ENCODE peak calls at places on chromosomes 11 and 22, in nine cellular contexts. One of them, this sample, is unnamed.

GRCh38 chr11:69839516-69839915 is 20.3 kb upstream of the FGF3 start:
- DNase-seq in GM19239: no peak
- DNase-seq in lower leg skin: peak; percentile 46
- DNase-seq in T-helper 9 cell: no peak
- DNase-seq in epithelial cell of esophagus: no peak
- DNase-seq in HCEC 1CT: no peak
- DNase-seq in psoas muscle: no peak
- DNase-seq in astrocyte of the cerebellum: no peak
- DNase-seq in bronchial epithelial cell: no peak
- DNase-seq in this sample: no peak

GRCh38 chr22:19879248-19879575 is 24.5 kb upstream of the GNB1L start:
- DNase-seq in GM19239: no peak
- DNase-seq in lower leg skin: peak; percentile 78
- DNase-seq in T-helper 9 cell: no peak
- DNase-seq in epithelial cell of esophagus: no peak
- DNase-seq in HCEC 1CT: no peak
- DNase-seq in psoas muscle: no peak
- DNase-seq in astrocyte of the cerebellum: no peak
- DNase-seq in bronchial epithelial cell: no peak
- DNase-seq in this sample: no peak

GRCh38 chr11:70244698-70245097 is 25.8 kb upstream of the PPFIA1 start:
- DNase-seq in GM19239: no peak
- DNase-seq in lower leg skin: no peak
- DNase-seq in T-helper 9 cell: no peak
- DNase-seq in epithelial cell of esophagus: no peak
- DNase-seq in HCEC 1CT: peak; percentile 65
- DNase-seq in psoas muscle: peak; percentile 28
- DNase-seq in astrocyte of the cerebellum: peak; percentile 60
- DNase-seq in bronchial epithelial cell: no peak
- DNase-seq in this sample: peak; percentile 84

GRCh38 chr11:75793966-75794365 is 21.0 kb upstream of the UVRAG start:
- DNase-seq in GM19239: no peak
- DNase-seq in lower leg skin: no peak
- DNase-seq in T-helper 9 cell: no peak
- DNase-seq in epithelial cell of esophagus: no peak
- DNase-seq in HCEC 1CT: no peak
- DNase-seq in psoas muscle: no peak
- DNase-seq in astrocyte of the cerebellum: no peak
- DNase-seq in bronchial epithelial cell: no peak
- DNase-seq in this sample: no peak

GRCh38 chr22:43011079-43011478 is 3.9 kb downstream of the PACSIN2 start:
- DNase-seq in GM19239: no peak
- DNase-seq in lower leg skin: no peak
- DNase-seq in T-helper 9 cell: no peak
- DNase-seq in epithelial cell of esophagus: no peak
- DNase-seq in HCEC 1CT: no peak
- DNase-seq in psoas muscle: no peak
- DNase-seq in astrocyte of the cerebellum: no peak
- DNase-seq in bronchial epithelial cell: no peak
- DNase-seq in this sample: no peak

GRCh38 chr11:58394195-58394594 is 12.5 kb downstream of the OR5B3 start:
- DNase-seq in GM19239: no peak
- DNase-seq in lower leg skin: no peak
- DNase-seq in T-helper 9 cell: no peak
- DNase-seq in epithelial cell of esophagus: peak; percentile 73
- DNase-seq in HCEC 1CT: peak; percentile 94
- DNase-seq in psoas muscle: no peak
- DNase-seq in astrocyte of the cerebellum: no peak
- DNase-seq in bronchial epithelial cell: peak; percentile 85
- DNase-seq in this sample: peak; percentile 49

GRCh38 chr22:37427711-37428635 is 694 bp upstream of the ELFN2 start:
- DNase-seq in GM19239: no peak
- DNase-seq in lower leg skin: no peak
- DNase-seq in T-helper 9 cell: no peak
- DNase-seq in epithelial cell of esophagus: no peak
- DNase-seq in HCEC 1CT: no peak
- DNase-seq in psoas muscle: no peak
- DNase-seq in astrocyte of the cerebellum: no peak
- DNase-seq in bronchial epithelial cell: no peak
- DNase-seq in this sample: no peak

GRCh38 chr11:11701070-11701469 is 79.3 kb upstream of the GALNT18 start:
- DNase-seq in GM19239: no peak
- DNase-seq in lower leg skin: no peak
- DNase-seq in T-helper 9 cell: no peak
- DNase-seq in epithelial cell of esophagus: peak; percentile 45
- DNase-seq in HCEC 1CT: peak; percentile 48
- DNase-seq in psoas muscle: no peak
- DNase-seq in astrocyte of the cerebellum: no peak
- DNase-seq in bronchial epithelial cell: no peak
- DNase-seq in this sample: peak; percentile 60

GRCh38 chr11:75344761-75345454 is 6.6 kb downstream of the ARRB1 start:
- DNase-seq in GM19239: no peak
- DNase-seq in lower leg skin: no peak
- DNase-seq in T-helper 9 cell: no peak
- DNase-seq in epithelial cell of esophagus: no peak
- DNase-seq in HCEC 1CT: no peak
- DNase-seq in psoas muscle: no peak
- DNase-seq in astrocyte of the cerebellum: no peak
- DNase-seq in bronchial epithelial cell: peak; percentile 32
- DNase-seq in this sample: no peak

GRCh38 chr22:45444168-45444567 is 30.7 kb downstream of the RIBC2 start:
- DNase-seq in GM19239: no peak
- DNase-seq in lower leg skin: no peak
- DNase-seq in T-helper 9 cell: no peak
- DNase-seq in epithelial cell of esophagus: no peak
- DNase-seq in HCEC 1CT: no peak
- DNase-seq in psoas muscle: no peak
- DNase-seq in astrocyte of the cerebellum: no peak
- DNase-seq in bronchial epithelial cell: no peak
- DNase-seq in this sample: no peak

GRCh38 chr11:132894598-132894997 is 637.7 kb downstream of the OPCML start:
- DNase-seq in GM19239: no peak
- DNase-seq in lower leg skin: no peak
- DNase-seq in T-helper 9 cell: no peak
- DNase-seq in epithelial cell of esophagus: no peak
- DNase-seq in HCEC 1CT: no peak
- DNase-seq in psoas muscle: no peak
- DNase-seq in astrocyte of the cerebellum: no peak
- DNase-seq in bronchial epithelial cell: no peak
- DNase-seq in this sample: no peak

GRCh38 chr11:12171921-12172320 is 61.5 kb downstream of the MICAL2 start:
- DNase-seq in GM19239: no peak
- DNase-seq in lower leg skin: peak; percentile 34
- DNase-seq in T-helper 9 cell: no peak
- DNase-seq in epithelial cell of esophagus: no peak
- DNase-seq in HCEC 1CT: no peak
- DNase-seq in psoas muscle: no peak
- DNase-seq in astrocyte of the cerebellum: no peak
- DNase-seq in bronchial epithelial cell: no peak
- DNase-seq in this sample: no peak

GRCh38 chr11:32079511-32079910 is 11.4 kb upstream of the RCN1 start:
- DNase-seq in GM19239: no peak
- DNase-seq in lower leg skin: no peak
- DNase-seq in T-helper 9 cell: no peak
- DNase-seq in epithelial cell of esophagus: no peak
- DNase-seq in HCEC 1CT: no peak
- DNase-seq in psoas muscle: no peak
- DNase-seq in astrocyte of the cerebellum: no peak
- DNase-seq in bronchial epithelial cell: no peak
- DNase-seq in this sample: no peak

GRCh38 chr22:23183107-23183698 is 2.9 kb downstream of the BCR start:
- DNase-seq in GM19239: no peak
- DNase-seq in lower leg skin: no peak
- DNase-seq in T-helper 9 cell: no peak
- DNase-seq in epithelial cell of esophagus: peak; percentile 63
- DNase-seq in HCEC 1CT: no peak
- DNase-seq in psoas muscle: no peak
- DNase-seq in astrocyte of the cerebellum: peak; percentile 36
- DNase-seq in bronchial epithelial cell: peak; percentile 51
- DNase-seq in this sample: peak; percentile 47

GRCh38 chr11:117479372-117479771 is 151.7 kb downstream of the CEP164 start:
- DNase-seq in GM19239: peak; percentile 39
- DNase-seq in lower leg skin: no peak
- DNase-seq in T-helper 9 cell: no peak
- DNase-seq in epithelial cell of esophagus: no peak
- DNase-seq in HCEC 1CT: no peak
- DNase-seq in psoas muscle: no peak
- DNase-seq in astrocyte of the cerebellum: no peak
- DNase-seq in bronchial epithelial cell: no peak
- DNase-seq in this sample: no peak

GRCh38 chr11:70246196-70246595 is 24.3 kb upstream of the PPFIA1 start:
- DNase-seq in GM19239: no peak
- DNase-seq in lower leg skin: no peak
- DNase-seq in T-helper 9 cell: no peak
- DNase-seq in epithelial cell of esophagus: no peak
- DNase-seq in HCEC 1CT: no peak
- DNase-seq in psoas muscle: no peak
- DNase-seq in astrocyte of the cerebellum: no peak
- DNase-seq in bronchial epithelial cell: peak; percentile 12
- DNase-seq in this sample: no peak

GRCh38 chr11:19392321-19392720 is 151.6 kb upstream of the E2F8 start:
- DNase-seq in GM19239: no peak
- DNase-seq in lower leg skin: peak; percentile 56
- DNase-seq in T-helper 9 cell: no peak
- DNase-seq in epithelial cell of esophagus: no peak
- DNase-seq in HCEC 1CT: no peak
- DNase-seq in psoas muscle: no peak
- DNase-seq in astrocyte of the cerebellum: peak; percentile 13
- DNase-seq in bronchial epithelial cell: no peak
- DNase-seq in this sample: no peak

GRCh38 chr22:11629661-11630385 is 3898.2 kb upstream of the OR11H1 start:
- DNase-seq in GM19239: no peak
- DNase-seq in lower leg skin: no peak
- DNase-seq in T-helper 9 cell: no peak
- DNase-seq in epithelial cell of esophagus: no peak
- DNase-seq in HCEC 1CT: no peak
- DNase-seq in psoas muscle: peak; percentile 52
- DNase-seq in astrocyte of the cerebellum: no peak
- DNase-seq in bronchial epithelial cell: no peak
- DNase-seq in this sample: no peak

GRCh38 chr11:44952082-44952481 is 1.4 kb upstream of the TP53I11 start:
- DNase-seq in GM19239: no peak
- DNase-seq in lower leg skin: no peak
- DNase-seq in T-helper 9 cell: no peak
- DNase-seq in epithelial cell of esophagus: no peak
- DNase-seq in HCEC 1CT: no peak
- DNase-seq in psoas muscle: no peak
- DNase-seq in astrocyte of the cerebellum: no peak
- DNase-seq in bronchial epithelial cell: no peak
- DNase-seq in this sample: no peak

GRCh38 chr22:40709752-40710413 is 30.6 kb downstream of the MCHR1 start:
- DNase-seq in GM19239: no peak
- DNase-seq in lower leg skin: no peak
- DNase-seq in T-helper 9 cell: no peak
- DNase-seq in epithelial cell of esophagus: no peak
- DNase-seq in HCEC 1CT: no peak
- DNase-seq in psoas muscle: no peak
- DNase-seq in astrocyte of the cerebellum: no peak
- DNase-seq in bronchial epithelial cell: no peak
- DNase-seq in this sample: no peak

GRCh38 chr22:41757507-41757906 is 43.0 kb upstream of the CCDC134 start:
- DNase-seq in GM19239: no peak
- DNase-seq in lower leg skin: no peak
- DNase-seq in T-helper 9 cell: no peak
- DNase-seq in epithelial cell of esophagus: peak; percentile 16
- DNase-seq in HCEC 1CT: no peak
- DNase-seq in psoas muscle: no peak
- DNase-seq in astrocyte of the cerebellum: no peak
- DNase-seq in bronchial epithelial cell: no peak
- DNase-seq in this sample: no peak

GRCh38 chr11:412641-413119 is 2.1 kb downstream of the SIGIRR start:
- DNase-seq in GM19239: no peak
- DNase-seq in lower leg skin: no peak
- DNase-seq in T-helper 9 cell: no peak
- DNase-seq in epithelial cell of esophagus: no peak
- DNase-seq in HCEC 1CT: no peak
- DNase-seq in psoas muscle: peak; percentile 41
- DNase-seq in astrocyte of the cerebellum: no peak
- DNase-seq in bronchial epithelial cell: no peak
- DNase-seq in this sample: no peak

GRCh38 chr11:122071680-122072321 is 44.2 kb downstream of the BLID start:
- DNase-seq in GM19239: no peak
- DNase-seq in lower leg skin: no peak
- DNase-seq in T-helper 9 cell: no peak
- DNase-seq in epithelial cell of esophagus: no peak
- DNase-seq in HCEC 1CT: no peak
- DNase-seq in psoas muscle: no peak
- DNase-seq in astrocyte of the cerebellum: no peak
- DNase-seq in bronchial epithelial cell: no peak
- DNase-seq in this sample: no peak

GRCh38 chr11:130873766-130874165 is 42.5 kb downstream of the SNX19 start:
- DNase-seq in GM19239: no peak
- DNase-seq in lower leg skin: no peak
- DNase-seq in T-helper 9 cell: no peak
- DNase-seq in epithelial cell of esophagus: peak; percentile 65
- DNase-seq in HCEC 1CT: peak; percentile 40
- DNase-seq in psoas muscle: no peak
- DNase-seq in astrocyte of the cerebellum: no peak
- DNase-seq in bronchial epithelial cell: peak; percentile 76
- DNase-seq in this sample: no peak

GRCh38 chr11:128379587-128380279 is 207.6 kb downstream of the ETS1 start:
- DNase-seq in GM19239: no peak
- DNase-seq in lower leg skin: no peak
- DNase-seq in T-helper 9 cell: no peak
- DNase-seq in epithelial cell of esophagus: peak; percentile 49
- DNase-seq in HCEC 1CT: no peak
- DNase-seq in psoas muscle: no peak
- DNase-seq in astrocyte of the cerebellum: no peak
- DNase-seq in bronchial epithelial cell: peak; percentile 56
- DNase-seq in this sample: peak; percentile 4

GRCh38 chr11:20213790-20214189 is 53.5 kb upstream of the DBX1 start:
- DNase-seq in GM19239: no peak
- DNase-seq in lower leg skin: no peak
- DNase-seq in T-helper 9 cell: no peak
- DNase-seq in epithelial cell of esophagus: no peak
- DNase-seq in HCEC 1CT: no peak
- DNase-seq in psoas muscle: no peak
- DNase-seq in astrocyte of the cerebellum: no peak
- DNase-seq in bronchial epithelial cell: no peak
- DNase-seq in this sample: no peak

GRCh38 chr11:115357066-115357465 is 147.1 kb downstream of the CADM1 start:
- DNase-seq in GM19239: no peak
- DNase-seq in lower leg skin: no peak
- DNase-seq in T-helper 9 cell: no peak
- DNase-seq in epithelial cell of esophagus: no peak
- DNase-seq in HCEC 1CT: no peak
- DNase-seq in psoas muscle: no peak
- DNase-seq in astrocyte of the cerebellum: no peak
- DNase-seq in bronchial epithelial cell: no peak
- DNase-seq in this sample: no peak

GRCh38 chr11:95821640-95822039 is 31.3 kb downstream of the CEP57 start:
- DNase-seq in GM19239: no peak
- DNase-seq in lower leg skin: no peak
- DNase-seq in T-helper 9 cell: no peak
- DNase-seq in epithelial cell of esophagus: peak; percentile 41
- DNase-seq in HCEC 1CT: peak; percentile 60
- DNase-seq in psoas muscle: no peak
- DNase-seq in astrocyte of the cerebellum: no peak
- DNase-seq in bronchial epithelial cell: peak; percentile 55
- DNase-seq in this sample: no peak

GRCh38 chr22:46958191-46958590 is 195.7 kb downstream of the TBC1D22A start:
- DNase-seq in GM19239: no peak
- DNase-seq in lower leg skin: peak; percentile 80
- DNase-seq in T-helper 9 cell: no peak
- DNase-seq in epithelial cell of esophagus: no peak
- DNase-seq in HCEC 1CT: no peak
- DNase-seq in psoas muscle: no peak
- DNase-seq in astrocyte of the cerebellum: no peak
- DNase-seq in bronchial epithelial cell: no peak
- DNase-seq in this sample: no peak

GRCh38 chr11:22775248-22775647 is 54.4 kb downstream of the SVIP start:
- DNase-seq in GM19239: no peak
- DNase-seq in lower leg skin: no peak
- DNase-seq in T-helper 9 cell: no peak
- DNase-seq in epithelial cell of esophagus: no peak
- DNase-seq in HCEC 1CT: no peak
- DNase-seq in psoas muscle: no peak
- DNase-seq in astrocyte of the cerebellum: no peak
- DNase-seq in bronchial epithelial cell: no peak
- DNase-seq in this sample: no peak

GRCh38 chr22:44291265-44292006 is 21.3 kb downstream of the SHISAL1 start:
- DNase-seq in GM19239: no peak
- DNase-seq in lower leg skin: no peak
- DNase-seq in T-helper 9 cell: no peak
- DNase-seq in epithelial cell of esophagus: no peak
- DNase-seq in HCEC 1CT: peak; percentile 34
- DNase-seq in psoas muscle: no peak
- DNase-seq in astrocyte of the cerebellum: no peak
- DNase-seq in bronchial epithelial cell: no peak
- DNase-seq in this sample: no peak